ENCODE peak calls at places on chromosomes 13 and 19, in five cellular contexts. X is sigmoid colon, S is uterus, C is H9, J is cardiac muscle cell. B is an unnamed sample.

GRCh38 chr13:79435549-79435948 is 29.5 kb upstream of the RBM26 start:
- DNase-seq in X (no peak), S (no peak), C (no peak), J (no peak), B (no peak)

GRCh38 chr19:2992958-2993357 is 15.6 kb downstream of the TLE6 start:
- DNase-seq in X (no peak), S (no peak), C (no peak), J (no peak), B (no peak)

GRCh38 chr19:12090807-12091206 is 26.3 kb downstream of the ZNF844 start:
- DNase-seq in X (peak; percentile 72), S (peak; percentile 52), C (peak; percentile 58), J (peak; percentile 83), B (peak; percentile 70)

GRCh38 chr13:79508224-79508961 is 27.4 kb downstream of the NDFIP2 start:
- DNase-seq in X (no peak), S (no peak), C (no peak), J (no peak), B (no peak)

GRCh38 chr13:110308377-110309158 is 1.5 kb downstream of the COL4A2 start:
- DNase-seq in X (peak; percentile 85), S (peak; percentile 73), C (peak; percentile 51), J (peak; percentile 34), B (peak; percentile 63)

GRCh38 chr13:46383383-46383782 is 3.7 kb downstream of the RUBCNL start:
- DNase-seq in X (no peak), S (no peak), C (no peak), J (no peak), B (no peak)

GRCh38 chr13:66835040-66835628 is 395.0 kb downstream of the PCDH9 start:
- DNase-seq in X (peak; percentile 71), S (peak; percentile 28), C (no peak), J (peak; percentile 60), B (peak; percentile 77)

GRCh38 chr13:90105276-90105675 is 1242.2 kb upstream of the MIR17HG start:
- DNase-seq in X (no peak), S (no peak), C (no peak), J (no peak), B (no peak)

GRCh38 chr13:21133077-21133476 is 43.3 kb downstream of the SKA3 start:
- DNase-seq in X (no peak), S (no peak), C (no peak), J (no peak), B (no peak)

GRCh38 chr19:54035215-54036178 is 28.2 kb downstream of the VSTM1 start:
- DNase-seq in X (no peak), S (no peak), C (peak; percentile 77), J (no peak), B (no peak)

GRCh38 chr19:12611361-12611699 is 610 bp downstream of the ZNF791 start:
- DNase-seq in X (peak; percentile 91), S (peak; percentile 72), C (peak; percentile 66), J (peak; percentile 77), B (peak; percentile 86)

GRCh38 chr19:6402834-6403608 is 10.1 kb upstream of the GTF2F1 start:
- DNase-seq in X (peak; percentile 63), S (no peak), C (no peak), J (no peak), B (no peak)

GRCh38 chr19:20078696-20079095 is 896 bp downstream of the ZNF90 start:
- DNase-seq in X (peak; percentile 67), S (peak; percentile 39), C (no peak), J (peak; percentile 59), B (peak; percentile 16)

GRCh38 chr19:42441047-42441440 is 1.7 kb downstream of the CXCL17 start:
- DNase-seq in X (no peak), S (no peak), C (no peak), J (no peak), B (no peak)

GRCh38 chr19:13729859-13730258 is 34.5 kb upstream of the MRI1 start:
- DNase-seq in X (no peak), S (no peak), C (no peak), J (no peak), B (no peak)

GRCh38 chr13:41459754-41460111 is 2.4 kb downstream of the RGCC start:
- DNase-seq in X (no peak), S (no peak), C (no peak), J (no peak), B (no peak)

GRCh38 chr13:41462427-41462826 is 5.1 kb downstream of the RGCC start:
- DNase-seq in X (no peak), S (no peak), C (no peak), J (no peak), B (no peak)

GRCh38 chr13:41458939-41459753 is 1.8 kb downstream of the RGCC start:
- DNase-seq in X (peak; percentile 65), S (peak; percentile 20), C (no peak), J (peak; percentile 5), B (peak; percentile 45)

GRCh38 chr13:41461527-41462124 is 4.3 kb downstream of the RGCC start:
- DNase-seq in X (no peak), S (no peak), C (no peak), J (no peak), B (no peak)

GRCh38 chr13:41460930-41461329 is 3.6 kb downstream of the RGCC start:
- DNase-seq in X (no peak), S (no peak), C (no peak), J (no peak), B (no peak)
- H3K27ac ChIP-seq in X (no peak overlapping the region), S (peak overlapping the region; percentile 36), C (no peak overlapping the region), J (no peak overlapping the region), B (no peak overlapping the region)

DNA sequence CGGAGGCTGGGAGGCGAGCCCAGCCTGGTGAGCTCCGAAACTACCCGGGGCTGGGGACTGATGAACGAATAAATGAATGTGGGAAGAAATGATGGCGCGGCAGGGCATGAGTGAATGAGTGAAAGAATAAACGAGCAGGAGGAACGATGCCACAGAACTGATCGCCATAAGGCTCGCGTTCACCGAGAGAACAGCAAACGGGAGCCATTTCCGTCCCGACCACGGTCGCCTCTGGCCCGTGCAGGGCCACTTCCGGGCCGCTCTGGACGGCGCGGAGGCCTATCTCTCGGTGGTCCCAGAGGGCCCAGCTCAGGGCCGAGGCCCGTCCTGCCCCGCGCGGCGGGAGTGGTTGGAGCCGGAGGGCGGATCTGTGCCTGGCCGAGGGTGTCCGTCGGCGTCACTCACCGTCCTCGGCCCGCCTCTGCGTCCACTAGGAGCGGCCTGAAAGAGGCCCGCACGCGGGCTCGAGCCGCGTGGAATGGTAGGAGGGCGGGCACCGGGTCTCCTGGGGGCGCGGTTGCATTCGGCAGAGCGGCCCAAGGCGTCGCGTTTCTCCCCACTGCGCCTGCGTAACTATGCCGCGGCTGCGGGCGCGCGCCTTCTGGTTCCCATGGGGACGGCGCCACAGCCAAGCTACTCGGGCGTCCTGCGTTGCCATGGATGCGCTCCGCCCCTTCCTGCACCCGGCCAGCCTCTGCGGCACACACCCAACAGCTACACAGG is at the start of gene ZNF497:
- DNase-seq in X (peak; percentile 98), S (peak; percentile 94), C (peak; percentile 98), J (peak; percentile 97), B (peak; percentile 98)
- TF ChIP-seq CTCF in X (peak; percentile 8), S (no peak), C (no peak), J (no peak), B (no peak)

DNA sequence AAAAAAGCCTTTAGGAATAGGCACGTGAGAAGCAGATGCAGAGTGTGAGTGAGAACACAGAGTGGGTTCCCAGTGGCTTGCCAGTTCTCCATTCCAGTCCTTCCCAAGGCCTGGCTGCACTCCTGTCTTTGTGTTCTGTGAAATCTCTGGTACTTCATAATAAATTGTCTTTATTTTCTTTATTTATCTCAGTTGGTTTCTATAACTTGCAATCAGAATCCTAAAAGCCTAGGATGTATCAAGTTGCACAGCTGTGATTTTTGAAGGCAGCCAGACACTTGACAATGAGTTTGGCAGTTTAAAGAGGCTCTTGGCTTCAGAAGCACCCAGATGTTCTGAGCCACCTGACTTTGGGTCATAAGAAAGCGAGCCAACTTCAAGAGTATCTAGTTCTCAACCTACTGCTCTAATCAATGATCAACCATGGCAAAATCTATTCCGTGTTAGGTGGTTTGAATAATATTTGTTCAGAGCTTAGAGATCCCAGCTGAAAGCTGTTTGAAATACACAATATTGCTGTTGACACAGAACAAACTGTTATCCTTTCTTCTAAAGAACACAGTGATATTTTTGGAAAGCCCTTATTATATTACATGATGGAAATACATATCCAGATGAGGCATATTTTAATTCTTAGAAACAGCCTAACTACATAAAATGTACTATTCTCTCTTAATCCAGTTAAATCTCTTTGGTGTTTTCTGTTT is 483.2 kb upstream of the NBEA start:
- DNase-seq in X (peak; percentile 69), S (peak; percentile 19), C (no peak), J (no peak), B (peak; percentile 32)
- H3K27ac ChIP-seq in X (peak overlapping the region; percentile 30), S (peak overlapping the region; percentile 71), C (no peak overlapping the region), J (no peak overlapping the region), B (no peak overlapping the region)

DNA sequence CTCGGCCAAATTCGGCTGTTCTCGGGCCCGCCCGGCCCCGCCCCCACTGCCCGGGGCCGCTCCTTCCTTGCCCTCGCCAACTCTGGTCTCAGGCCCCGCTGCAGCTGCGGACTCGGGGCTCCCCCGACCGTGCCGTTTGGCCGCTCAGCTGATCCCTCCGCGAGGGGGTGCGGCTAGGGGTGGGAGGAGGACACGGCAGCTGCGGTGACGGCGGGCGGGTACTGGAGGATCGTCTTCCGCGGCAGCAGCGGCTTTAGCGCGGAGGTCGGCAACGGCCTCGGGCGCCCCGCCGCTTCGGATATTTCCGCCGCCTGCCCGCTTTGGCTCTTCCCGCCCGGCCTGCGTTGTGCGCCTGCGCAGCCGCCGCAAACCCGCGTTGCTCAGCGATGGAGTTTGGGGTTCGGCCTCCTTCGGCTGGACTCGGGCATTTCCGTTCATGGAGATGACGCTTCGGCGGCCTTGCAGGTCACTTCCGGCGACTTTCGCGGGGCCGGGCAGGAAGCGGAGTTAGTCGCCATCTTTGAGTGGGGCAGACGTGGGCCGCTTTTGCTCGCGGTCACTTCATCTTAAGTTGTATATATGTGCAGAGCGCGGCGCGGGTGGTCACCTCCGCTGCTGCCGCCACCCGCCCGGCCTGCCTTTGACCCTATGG is 338 bp upstream of the UBE2M start:
- DNase-seq in X (peak; percentile 100), S (peak; percentile 99), C (peak; percentile 99), J (peak; percentile 99), B (peak; percentile 99)
- TF ChIP-seq CTCF in X (no peak), S (peak; percentile 25), C (no peak), J (no peak), B (no peak)

GRCh38 chr19:27885361-27885760 is 1327.6 kb downstream of the UQCRFS1 start:
- DNase-seq in X (no peak), S (no peak), C (peak; percentile 35), J (no peak), B (no peak)
- H3K27ac ChIP-seq in X (no peak overlapping the region), S (no peak overlapping the region), C (no peak overlapping the region), J (no peak overlapping the region), B (no peak overlapping the region)

DNA sequence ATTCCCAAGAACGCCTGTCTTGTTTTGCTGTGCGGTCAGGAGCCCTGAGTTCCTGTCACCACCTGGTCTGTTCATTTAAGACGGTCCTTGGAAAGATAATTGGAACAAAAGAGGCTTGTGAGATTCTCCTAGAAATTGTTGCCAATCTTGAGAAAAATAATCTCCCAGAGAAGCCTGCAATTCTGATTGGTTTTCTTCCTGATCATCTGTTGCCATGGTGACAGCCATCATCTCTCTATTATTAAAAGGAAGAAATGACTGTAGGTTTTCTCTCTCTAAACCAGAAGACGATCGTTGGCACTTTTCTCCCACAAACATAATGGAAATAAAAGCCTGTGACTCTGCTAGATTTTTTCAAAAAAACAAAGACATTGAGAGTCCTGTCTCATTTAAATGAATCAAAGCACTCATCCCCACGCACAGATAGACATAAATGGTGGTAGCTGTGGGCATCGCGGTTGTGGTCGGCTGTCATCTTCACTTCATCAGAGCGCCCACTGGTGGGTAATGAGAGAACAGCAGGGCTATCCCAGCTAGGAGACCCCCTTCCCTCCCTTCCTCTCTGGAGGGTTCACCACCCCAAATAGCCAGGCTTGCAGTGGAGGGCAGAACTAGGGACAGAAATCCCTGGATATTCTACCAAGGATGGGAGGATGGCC is 21.7 kb upstream of the CALM3 start:
- DNase-seq in X (no peak), S (no peak), C (peak; percentile 54), J (peak; percentile 9), B (no peak)
- TF ChIP-seq CTCF in X (no peak), S (no peak), C (peak; percentile 72), J (peak; percentile 54), B (peak; percentile 45)

B was measured in heart right ventricle.